ENCODE peak calls at places on chromosome 16, in eight cellular contexts. O is activated CD4-positive, alpha-beta T cell treated with anti-CD3 and anti-CD28 coated beads for 24 hours; F is T-helper 1 cell; I is Ammon's horn; K is memory B cell; R is NCI-H460; V is CD4-positive, CD25-positive, alpha-beta regulatory T cell; C is upper lobe of right lung. W is an unnamed sample.

GRCh38 chr16:54193656-54194007 is 93.0 kb downstream of the IRX3 start:
- DNase-seq in F (no peak), V (no peak), I (peak), C (peak), K (no peak), O (peak), R (peak), W (peak)

GRCh38 chr16:81632392-81633146 is 146.5 kb upstream of the PLCG2 start:
- DNase-seq in R (no peak), C (no peak), K (no peak), I (no peak), V (peak), O (peak), F (peak), W (no peak)

GRCh38 chr16:9630985-9631384 is 539.5 kb downstream of the HAPSTR1 start:
- DNase-seq in V (no peak), R (no peak), O (no peak), C (no peak), I (no peak), K (no peak), F (no peak), W (no peak)

GRCh38 chr16:80751167-80751566 is 53.2 kb downstream of the CDYL2 start:
- DNase-seq in K (no peak), O (no peak), V (no peak), R (no peak), I (peak), F (no peak), C (no peak), W (no peak)

GRCh38 chr16:386641-387156 is 4.9 kb upstream of the PGAP6 start:
- DNase-seq in R (no peak), F (no peak), O (no peak), C (no peak), I (peak), K (no peak), V (no peak), W (no peak)

GRCh38 chr16:86389566-86390328 is 120.6 kb upstream of the FOXF1 start:
- DNase-seq in F (no peak), I (no peak), O (no peak), R (peak), V (no peak), K (no peak), C (no peak), W (no peak)

GRCh38 chr16:7849891-7850290 is 517.2 kb downstream of the RBFOX1 start:
- DNase-seq in V (no peak), K (no peak), I (peak), O (no peak), C (no peak), F (no peak), R (no peak), W (no peak)

GRCh38 chr16:11374255-11374654 is 29.0 kb downstream of the RMI2 start:
- DNase-seq in C (peak), I (no peak), R (no peak), O (no peak), F (no peak), K (no peak), V (no peak), W (no peak)

GRCh38 chr16:27436921-27437650 is 35.1 kb downstream of the IL21R start:
- DNase-seq in K (peak), V (no peak), I (no peak), R (no peak), C (peak), F (no peak), O (no peak), W (no peak)

GRCh38 chr16:81838794-81839193 is 59.7 kb downstream of the PLCG2 start:
- DNase-seq in I (no peak), K (no peak), V (no peak), R (no peak), O (no peak), F (no peak), C (no peak), W (peak)

GRCh38 chr16:70789231-70789926 is 11.6 kb downstream of the VAC14 start:
- DNase-seq in O (no peak), C (no peak), R (no peak), K (no peak), V (no peak), I (no peak), F (no peak), W (no peak)

GRCh38 chr16:67372664-67373063 is 20.6 kb downstream of the TPPP3 start:
- DNase-seq in I (peak), K (no peak), F (no peak), R (peak), V (no peak), C (no peak), O (no peak), W (no peak)

GRCh38 chr16:11255737-11256656 is at the start of gene SOCS1:
- DNase-seq in C (peak), V (peak), O (peak), I (peak), K (peak), R (peak), F (peak), W (no peak)

GRCh38 chr16:24853830-24854229 is 8.1 kb downstream of the SLC5A11 start:
- DNase-seq in F (no peak), V (no peak), O (no peak), K (no peak), R (no peak), I (peak), C (no peak), W (no peak)

GRCh38 chr16:87666919-87667318 is 64.6 kb downstream of the JPH3 start:
- DNase-seq in K (no peak), I (no peak), C (no peak), V (no peak), F (no peak), R (no peak), O (no peak), W (no peak)

GRCh38 chr16:48047273-48047672 is 108.5 kb downstream of the ABCC12 start:
- DNase-seq in I (no peak), V (no peak), O (no peak), F (no peak), K (no peak), C (no peak), R (no peak), W (no peak)

GRCh38 chr16:83992624-83993023 is 24.6 kb downstream of the NECAB2 start:
- DNase-seq in C (no peak), O (no peak), K (no peak), F (no peak), V (no peak), I (peak), R (no peak), W (no peak)

GRCh38 chr16:20933589-20933988 is 33.0 kb downstream of the LYRM1 start:
- DNase-seq in I (no peak), V (no peak), K (no peak), O (no peak), F (no peak), R (no peak), C (no peak), W (no peak)

GRCh38 chr16:25060920-25061319 is 45.8 kb upstream of the ARHGAP17 start:
- DNase-seq in C (no peak), O (no peak), I (peak), K (no peak), R (no peak), F (no peak), V (no peak), W (no peak)

GRCh38 chr16:85798283-85798776 is 1.0 kb downstream of the EMC8 start:
- DNase-seq in R (no peak), C (peak), I (no peak), K (no peak), V (no peak), O (no peak), F (no peak), W (no peak)

GRCh38 chr16:2086812-2087425 is 39.1 kb downstream of the TSC2 start:
- DNase-seq in O (no peak), C (no peak), I (no peak), F (no peak), K (peak), R (no peak), V (no peak), W (no peak)

GRCh38 chr16:2928796-2929195 is 17.1 kb downstream of the FLYWCH1 start:
- DNase-seq in V (no peak), R (no peak), O (no peak), C (no peak), F (no peak), I (no peak), K (no peak), W (no peak)

GRCh38 chr16:84842516-84843148 is 22.8 kb downstream of the CRISPLD2 start:
- DNase-seq in I (no peak), C (no peak), K (no peak), R (no peak), V (no peak), O (no peak), F (no peak), W (no peak)

GRCh38 chr16:4370570-4371480 is 823 bp upstream of the VASN start:
- DNase-seq in V (no peak), O (no peak), F (no peak), C (no peak), R (no peak), K (no peak), I (no peak), W (no peak)

GRCh38 chr16:88479795-88480760 is 27.0 kb downstream of the ZFPM1 start:
- DNase-seq in I (no peak), K (peak), V (no peak), R (no peak), F (no peak), C (no peak), O (no peak), W (no peak)

GRCh38 chr16:68289621-68290329 is 21.0 kb downstream of the SLC7A6OS start:
- DNase-seq in V (peak), I (no peak), O (peak), R (no peak), K (peak), F (no peak), C (no peak), W (peak)

GRCh38 chr16:79437764-79438728 is 162.5 kb downstream of the MAF start:
- DNase-seq in V (no peak), F (no peak), R (no peak), C (peak), I (peak), O (no peak), K (no peak), W (no peak)

GRCh38 chr16:48330847-48331204 is 54.4 kb downstream of the SIAH1 start:
- DNase-seq in F (no peak), V (no peak), R (no peak), I (peak), K (no peak), C (no peak), O (no peak), W (no peak)

GRCh38 chr16:9874233-9874632 is 308.0 kb downstream of the GRIN2A start:
- DNase-seq in K (no peak), I (no peak), F (no peak), V (no peak), C (no peak), O (no peak), R (no peak), W (no peak)